ENCODE peak calls at places on chromosomes 7 and 10, in ten cellular contexts. N is kidney glomerular epithelial cell; F is stimulated activated naive CD8-positive, alpha-beta T cell treated with anti-CD3 and anti-CD28 coated beads, Interleukin-15, amount 100 ng/mL, for 72 hours; P is HCEC 1CT; Z is CD4-positive, alpha-beta T cell; V is stimulated activated CD4-positive, alpha-beta T cell treated with anti-CD3 and anti-CD28 coated beads, Interleukin-15, amount 100 ng/mL, for 1 hour; J is activated CD4-positive, alpha-beta T cell treated with anti-CD3 and anti-CD28 coated beads, Interleukin-2, amount 50 U/mL, for 1 hour; A is endothelial cell of umbilical vein; O is uterus; G is AG04450. D is an unnamed sample.

GRCh38 chr7:30915751-30916150 is 4.1 kb downstream of the AQP1 start:
- DNase-seq in N (no peak), F (no peak), P (no peak), Z (no peak), V (no peak), J (no peak), A (no peak), O (no peak), G (no peak), D (no peak)

GRCh38 chr10:102813734-102814455 is 23.3 kb downstream of the CYP17A1 start:
- DNase-seq in N (no peak), F (no peak), P (no peak), Z (no peak), V (no peak), J (no peak), A (no peak), O (no peak), G (no peak), D (no peak)

GRCh38 chr7:132270517-132270916 is 305.8 kb downstream of the PLXNA4 start:
- DNase-seq in N (no peak), F (no peak), P (no peak), Z (no peak), V (no peak), J (no peak), A (peak), O (no peak), G (no peak), D (no peak)

GRCh38 chr10:20897146-20897834 is at the start of gene NEBL:
- DNase-seq in N (no peak), F (no peak), P (no peak), Z (no peak), V (no peak), J (no peak), A (no peak), O (no peak), G (no peak), D (no peak)

GRCh38 chr10:106506509-106507265 is 657.8 kb downstream of the SORCS1 start:
- DNase-seq in N (peak), F (no peak), P (peak), Z (no peak), V (no peak), J (no peak), A (no peak), O (no peak), G (no peak), D (no peak)

GRCh38 chr10:89373916-89374711 is 3.7 kb upstream of the IFIT1B start:
- DNase-seq in N (peak), F (no peak), P (peak), Z (no peak), V (no peak), J (no peak), A (peak), O (peak), G (no peak), D (peak)

GRCh38 chr7:131011976-131012375 is 278.0 kb upstream of the KLF14 start:
- DNase-seq in N (peak), F (no peak), P (peak), Z (no peak), V (no peak), J (no peak), A (peak), O (no peak), G (peak), D (peak)

GRCh38 chr10:70597856-70598815 is 4.4 kb downstream of the PRF1 start:
- DNase-seq in N (no peak), F (no peak), P (no peak), Z (no peak), V (no peak), J (no peak), A (no peak), O (no peak), G (no peak), D (no peak)

GRCh38 chr10:103442031-103442461 is 10.1 kb downstream of the CALHM2 start:
- DNase-seq in N (no peak), F (no peak), P (no peak), Z (no peak), V (no peak), J (no peak), A (no peak), O (peak), G (no peak), D (no peak)

GRCh38 chr10:60203993-60204618 is 185.6 kb downstream of the ANK3 start:
- DNase-seq in N (peak), F (no peak), P (peak), Z (no peak), V (no peak), J (no peak), A (peak), O (no peak), G (no peak), D (peak)